ENCODE peak calls at places on chromosomes 6 and 20, in eight cellular contexts. H is cardiac fibroblast, S is tibial artery, P is progenitor cell of endocrine pancreas, I is natural killer cell, X is endodermal cell, N is brain microvascular endothelial cell, L is GM12865. W is an unnamed sample.

GRCh38 chr20:11394145-11394833 is 523.4 kb upstream of the BTBD3 start:
- DNase-seq in H (peak), S (no peak), P (no peak), I (no peak), X (no peak), N (peak), L (peak), W (no peak)

GRCh38 chr6:35343092-35343834 is 905 bp downstream of the PPARD start:
- DNase-seq in H (peak), S (peak), P (no peak), I (no peak), X (no peak), N (no peak), L (peak), W (no peak)

GRCh38 chr20:11057624-11058023 is 383.8 kb upstream of the JAG1 start:
- DNase-seq in H (peak), S (no peak), P (no peak), I (no peak), X (no peak), N (no peak), L (no peak), W (no peak)

GRCh38 chr6:836276-836853 is 143.4 kb upstream of the EXOC2 start:
- DNase-seq in H (no peak), S (no peak), P (no peak), I (no peak), X (no peak), N (no peak), L (no peak), W (no peak)

GRCh38 chr6:139498715-139499114 is 124.3 kb upstream of the CITED2 start:
- DNase-seq in H (no peak), S (no peak), P (no peak), I (no peak), X (no peak), N (no peak), L (no peak), W (no peak)

GRCh38 chr6:15508363-15509330 is 154.2 kb downstream of the DTNBP1 start:
- DNase-seq in H (peak), S (no peak), P (no peak), I (no peak), X (peak), N (no peak), L (no peak), W (no peak)

GRCh38 chr6:149508485-149508884 is 23.7 kb upstream of the ZC3H12D start:
- DNase-seq in H (no peak), S (no peak), P (no peak), I (no peak), X (no peak), N (no peak), L (no peak), W (no peak)

GRCh38 chr6:158004696-158005095 is 23.0 kb downstream of the SYNJ2 start:
- DNase-seq in H (no peak), S (no peak), P (no peak), I (no peak), X (peak), N (no peak), L (no peak), W (no peak)

GRCh38 chr6:35058041-35058675 is 83.0 kb downstream of the TCP11 start:
- DNase-seq in H (no peak), S (no peak), P (no peak), I (no peak), X (no peak), N (no peak), L (no peak), W (no peak)

GRCh38 chr20:57620274-57620990 is at the start of gene ZBP1:
- DNase-seq in H (no peak), S (no peak), P (no peak), I (peak), X (no peak), N (no peak), L (peak), W (peak)

GRCh38 chr6:112680076-112680475 is 332.9 kb downstream of the RFPL4B start:
- DNase-seq in H (peak), S (no peak), P (no peak), I (no peak), X (no peak), N (no peak), L (no peak), W (no peak)

GRCh38 chr6:18022398-18023231 is 35.2 kb upstream of the KIF13A start:
- DNase-seq in H (peak), S (no peak), P (no peak), I (no peak), X (peak), N (peak), L (no peak), W (no peak)

GRCh38 chr6:14858808-14859207 is 387.1 kb upstream of the JARID2 start:
- DNase-seq in H (no peak), S (no peak), P (no peak), I (no peak), X (no peak), N (no peak), L (no peak), W (no peak)

GRCh38 chr6:135600086-135600702 is 102.7 kb upstream of the AHI1 start:
- DNase-seq in H (no peak), S (no peak), P (no peak), I (no peak), X (no peak), N (no peak), L (no peak), W (no peak)

GRCh38 chr20:58832442-58832841 is 18.3 kb downstream of the GNAS-AS1 start:
- DNase-seq in H (no peak), S (no peak), P (no peak), I (no peak), X (no peak), N (no peak), L (no peak), W (no peak)

GRCh38 chr6:56541736-56542366 is 100.8 kb downstream of the DST start:
- DNase-seq in H (no peak), S (no peak), P (no peak), I (no peak), X (no peak), N (no peak), L (no peak), W (no peak)

GRCh38 chr6:139376604-139377218 is 2.3 kb upstream of the CITED2 start:
- DNase-seq in H (peak), S (peak), P (no peak), I (no peak), X (no peak), N (no peak), L (no peak), W (no peak)

GRCh38 chr20:63495771-63496403 is 3.0 kb downstream of the EEF1A2 start:
- DNase-seq in H (peak), S (peak), P (peak), I (peak), X (peak), N (no peak), L (peak), W (peak)

GRCh38 chr20:36243726-36244125 is 7.4 kb downstream of the AAR2 start:
- DNase-seq in H (no peak), S (no peak), P (no peak), I (no peak), X (no peak), N (no peak), L (no peak), W (no peak)

GRCh38 chr6:137550527-137550926 is 56.3 kb upstream of the OLIG3 start:
- DNase-seq in H (no peak), S (no peak), P (no peak), I (no peak), X (no peak), N (no peak), L (no peak), W (no peak)

GRCh38 chr6:4185419-4185818 is 50.0 kb upstream of the ECI2 start:
- DNase-seq in H (peak), S (no peak), P (no peak), I (no peak), X (no peak), N (no peak), L (peak), W (no peak)

GRCh38 chr6:81485395-81485794 is 267.1 kb downstream of the TENT5A start:
- DNase-seq in H (no peak), S (no peak), P (no peak), I (no peak), X (no peak), N (no peak), L (no peak), W (no peak)

GRCh38 chr20:46940616-46941015 is 46.0 kb downstream of the EYA2 start:
- DNase-seq in H (no peak), S (no peak), P (no peak), I (no peak), X (no peak), N (no peak), L (no peak), W (no peak)

GRCh38 chr6:109458774-109459531 is 3.4 kb upstream of the MICAL1 start:
- DNase-seq in H (no peak), S (no peak), P (no peak), I (peak), X (peak), N (no peak), L (peak), W (no peak)

GRCh38 chr20:38313676-38314075 is 9.7 kb downstream of the BPI start:
- DNase-seq in H (no peak), S (no peak), P (no peak), I (no peak), X (no peak), N (no peak), L (no peak), W (no peak)

GRCh38 chr20:56249244-56249955 is 868 bp downstream of the MC3R start:
- DNase-seq in H (peak), S (no peak), P (no peak), I (no peak), X (peak), N (no peak), L (peak), W (no peak)
- TF ChIP-seq CTCF in H (peak), S (peak), P (peak), I (no peak), X (peak), N (peak), L (peak), W (no peak)

GRCh38 chr6:122284848-122285247 is 114.6 kb upstream of the HSF2 start:
- DNase-seq in H (no peak), S (no peak), P (no peak), I (no peak), X (no peak), N (no peak), L (no peak), W (no peak)

GRCh38 chr6:122285292-122285913 is 114.0 kb upstream of the HSF2 start:
- DNase-seq in H (no peak), S (peak), P (no peak), I (no peak), X (no peak), N (no peak), L (no peak), W (no peak)

GRCh38 chr6:122286512-122286911 is 112.9 kb upstream of the HSF2 start:
- DNase-seq in H (peak), S (no peak), P (no peak), I (no peak), X (no peak), N (no peak), L (no peak), W (no peak)

GRCh38 chr6:122289721-122290501 is 109.5 kb upstream of the HSF2 start:
- DNase-seq in H (peak), S (no peak), P (no peak), I (no peak), X (peak), N (peak), L (no peak), W (no peak)
- TF ChIP-seq CTCF in H (no peak), S (no peak), P (peak), I (no peak), X (peak), N (peak), L (no peak), W (no peak)

GRCh38 chr6:131197716-131198115 is 62.4 kb downstream of the AKAP7 start:
- DNase-seq in H (no peak), S (no peak), P (no peak), I (no peak), X (no peak), N (no peak), L (no peak), W (no peak)

GRCh38 chr6:131199568-131200272 is 64.5 kb downstream of the AKAP7 start:
- DNase-seq in H (peak), S (no peak), P (peak), I (peak), X (peak), N (peak), L (peak), W (peak)
- TF ChIP-seq CTCF in H (peak), S (no peak), P (peak), I (peak), X (peak), N (peak), L (peak), W (peak)

GRCh38 chr20:2088904-2089303 is 12.7 kb upstream of the STK35 start:
- DNase-seq in H (no peak), S (no peak), P (no peak), I (no peak), X (peak), N (no peak), L (no peak), W (no peak)

GRCh38 chr20:2093883-2094282 is 7.7 kb upstream of the STK35 start:
- DNase-seq in H (no peak), S (no peak), P (no peak), I (no peak), X (no peak), N (no peak), L (no peak), W (no peak)

GRCh38 chr20:2089447-2089846 is 12.2 kb upstream of the STK35 start:
- DNase-seq in H (no peak), S (no peak), P (no peak), I (no peak), X (peak), N (no peak), L (no peak), W (no peak)

DNA sequence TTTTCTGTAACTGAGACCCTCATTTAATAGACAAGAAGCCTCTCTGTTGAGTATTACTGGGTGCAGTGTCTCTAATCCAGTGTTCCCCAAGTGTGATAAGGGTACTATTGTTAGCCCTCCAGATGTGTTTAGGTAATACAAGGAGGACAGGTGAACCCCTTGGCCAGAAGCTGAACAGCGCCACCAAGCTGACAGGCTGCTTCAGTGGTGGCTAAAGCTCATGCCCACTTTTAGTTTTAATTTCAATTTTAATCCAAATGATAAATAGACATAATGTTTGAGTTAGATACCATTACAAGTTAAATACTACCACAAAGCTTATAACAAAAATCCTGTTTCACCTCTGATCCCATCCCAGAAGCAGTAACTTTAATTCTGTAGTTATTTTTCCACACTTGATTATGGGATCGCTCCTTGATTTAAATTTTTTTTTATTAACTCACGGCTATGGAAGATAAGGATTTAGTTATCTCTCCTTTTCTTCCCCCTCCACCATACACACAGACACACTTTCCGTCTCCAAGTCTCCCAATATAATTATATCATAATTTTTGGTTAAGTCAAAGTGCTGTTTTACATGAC is 8.3 kb upstream of the STK35 start:
- DNase-seq in H (no peak), S (no peak), P (peak), I (no peak), X (peak), N (no peak), L (peak), W (no peak)
- TF ChIP-seq CTCF in H (peak), S (no peak), P (peak), I (peak), X (peak), N (peak), L (peak), W (no peak)

GRCh38 chr20:43925786-43926185 is 11.1 kb downstream of the TOX2 start:
- DNase-seq in H (peak), S (peak), P (no peak), I (no peak), X (no peak), N (no peak), L (no peak), W (no peak)
- TF ChIP-seq CTCF in H (no peak), S (no peak), P (no peak), I (no peak), X (peak), N (peak), L (no peak), W (no peak)

DNA sequence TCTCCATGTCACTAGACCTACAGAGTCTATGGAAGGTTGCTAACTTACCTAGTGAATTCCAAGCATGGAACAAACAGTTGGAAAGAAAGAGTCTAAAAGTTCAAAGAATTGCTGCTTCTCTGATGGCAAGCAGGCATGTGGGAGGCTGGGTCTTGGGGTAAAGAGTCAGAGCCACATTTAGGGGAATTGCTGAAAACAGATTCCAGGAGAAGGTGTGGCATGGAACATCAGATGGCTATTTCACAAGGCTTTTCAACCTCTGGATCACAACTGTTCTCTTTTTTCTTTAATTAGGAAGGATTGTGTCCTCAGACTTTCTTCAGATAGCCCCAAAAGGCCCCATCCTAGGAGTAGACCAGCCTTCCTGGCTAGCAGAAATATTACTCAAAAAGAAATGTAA is 601.5 kb downstream of the MAFB start:
- DNase-seq in H (no peak), S (no peak), P (no peak), I (no peak), X (no peak), N (no peak), L (no peak), W (no peak)
- TF ChIP-seq CTCF in H (no peak), S (no peak), P (no peak), I (no peak), X (no peak), N (no peak), L (no peak), W (no peak)

DNA sequence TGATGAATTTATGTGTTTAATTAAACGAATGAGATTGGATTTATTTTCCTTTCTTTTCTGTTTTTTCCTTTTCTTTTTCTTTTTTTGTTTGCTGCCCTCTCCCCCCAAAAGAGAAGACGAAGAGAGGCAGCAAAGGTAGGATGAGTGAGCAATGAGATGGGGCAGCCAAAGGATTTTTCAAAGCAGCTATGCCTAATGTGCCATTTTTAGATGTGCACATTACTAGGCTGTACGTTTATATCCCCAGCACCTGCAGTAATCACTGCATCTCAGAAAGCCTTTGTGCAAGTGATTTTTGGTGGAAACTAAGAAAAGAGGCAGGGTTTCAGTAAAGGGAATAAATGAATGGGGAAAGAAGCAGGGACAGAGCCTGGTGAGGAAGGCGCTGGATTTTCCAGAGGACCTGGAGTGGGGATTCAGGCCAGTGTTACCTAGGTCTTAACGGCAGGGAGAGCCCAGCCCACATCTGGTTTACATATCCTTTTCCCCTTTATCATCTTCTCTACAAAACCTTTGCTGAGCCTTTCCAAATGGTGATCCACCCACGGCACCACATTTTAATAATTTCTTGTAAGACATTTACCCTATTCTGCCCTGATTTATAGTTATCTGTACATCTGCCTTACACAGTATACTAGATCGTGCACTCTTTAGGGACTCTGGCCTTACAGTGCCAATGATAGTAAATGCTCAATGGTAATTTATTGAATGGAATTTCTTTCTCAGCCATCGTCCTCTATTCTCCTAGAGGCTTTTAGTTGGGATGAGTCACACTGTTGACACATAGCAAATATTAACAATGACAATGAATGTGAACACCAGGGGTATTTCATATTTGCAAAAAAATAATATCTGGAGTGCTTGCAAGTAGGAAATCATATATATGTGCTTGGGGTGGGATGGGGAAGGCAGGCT is 38.3 kb upstream of the ATXN1 start:
- DNase-seq in H (peak), S (no peak), P (no peak), I (no peak), X (no peak), N (no peak), L (no peak), W (no peak)
- TF ChIP-seq CTCF in H (no peak), S (no peak), P (no peak), I (no peak), X (no peak), N (no peak), L (no peak), W (no peak)

DNA sequence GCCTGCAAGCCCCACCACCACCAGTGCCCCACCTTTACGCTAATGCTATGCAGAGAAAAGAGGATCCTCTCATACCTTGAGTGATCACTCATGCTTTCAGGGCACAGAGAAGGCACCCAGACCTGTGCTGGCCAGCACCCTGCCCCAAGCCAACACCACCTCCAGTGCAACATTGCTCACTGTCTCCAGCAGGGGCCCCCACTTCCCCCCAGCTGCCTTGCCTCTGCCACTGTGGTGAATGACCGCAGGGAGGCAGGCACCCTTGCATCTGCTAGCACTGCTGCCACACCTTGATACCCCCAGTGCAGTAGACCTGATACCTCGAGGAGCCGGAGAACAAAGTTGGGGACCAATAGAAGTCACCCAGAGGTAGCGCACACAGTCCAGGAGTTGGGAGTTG is 139.2 kb upstream of the PLN start:
- DNase-seq in H (no peak), S (no peak), P (no peak), I (no peak), X (peak), N (no peak), L (peak), W (no peak)
- TF ChIP-seq CTCF in H (peak), S (no peak), P (no peak), I (no peak), X (peak), N (peak), L (no peak), W (no peak)

DNA sequence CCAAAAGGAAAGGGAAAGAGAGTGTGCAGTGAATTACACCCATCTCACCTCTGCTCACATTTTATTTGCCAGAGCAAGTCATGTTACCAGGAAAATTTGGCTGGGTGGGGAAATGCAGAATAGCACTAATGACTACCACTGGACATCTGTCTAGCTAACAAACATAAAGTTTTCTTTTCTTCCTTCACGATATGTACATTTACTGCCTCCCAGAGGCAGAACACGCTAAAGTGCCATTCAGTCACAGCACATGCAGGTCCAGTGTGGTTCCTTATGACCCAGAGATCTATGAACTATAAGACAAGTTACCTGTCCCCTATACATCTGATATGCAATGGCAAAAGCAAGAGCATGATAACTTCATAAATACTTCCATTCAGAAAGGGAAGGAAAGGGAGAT is 194.1 kb downstream of the OGFRL1 start:
- DNase-seq in H (peak), S (no peak), P (no peak), I (no peak), X (no peak), N (no peak), L (peak), W (no peak)
- TF ChIP-seq CTCF in H (peak), S (no peak), P (no peak), I (no peak), X (no peak), N (peak), L (no peak), W (no peak)